ENCODE peak calls at places on chromosomes 11 and 22, in seven cellular contexts. U is NAMALWA, R is RWPE1, A is heart left ventricle, B is GM23338, H is EH, M is pulmonary artery endothelial cell. F is an unnamed sample.

GRCh38 chr11:9691865-9692264 is 28.0 kb downstream of the SWAP70 start:
- DNase-seq in A (no peak), M (no peak), U (peak), R (peak), H (peak), B (no peak), F (no peak)

GRCh38 chr11:47946682-47947575 is 33.4 kb upstream of the PTPRJ start:
- DNase-seq in U (no peak), A (peak), R (peak), H (peak), B (peak), M (peak), F (no peak)

GRCh38 chr22:23828800-23829680 is 9.8 kb downstream of the DERL3 start:
- DNase-seq in R (no peak), B (no peak), M (no peak), A (peak), H (no peak), U (no peak), F (no peak)

GRCh38 chr11:37613031-37613430 is 1015.0 kb upstream of the RAG2 start:
- DNase-seq in M (no peak), H (no peak), R (no peak), A (no peak), B (no peak), U (no peak), F (no peak)

GRCh38 chr22:27537481-27537891 is 264.1 kb downstream of the MN1 start:
- DNase-seq in A (peak), H (no peak), B (no peak), R (no peak), U (no peak), M (no peak), F (no peak)

GRCh38 chr11:43925063-43925931 is 17.1 kb upstream of the C11orf96 start:
- DNase-seq in M (no peak), A (no peak), H (no peak), U (no peak), B (no peak), R (no peak), F (no peak)

GRCh38 chr11:110903378-110903777 is 191.1 kb upstream of the ARHGAP20 start:
- DNase-seq in R (no peak), H (no peak), M (no peak), B (no peak), A (no peak), U (no peak), F (no peak)

GRCh38 chr22:46171940-46172339 is 21.6 kb downstream of the PPARA start:
- DNase-seq in R (peak), H (peak), U (no peak), A (peak), M (no peak), B (no peak), F (no peak)

GRCh38 chr11:32034149-32034548 is 56.7 kb upstream of the RCN1 start:
- DNase-seq in A (no peak), U (no peak), R (no peak), B (no peak), M (no peak), H (peak), F (no peak)

GRCh38 chr11:125494033-125494364 is 2.1 kb downstream of the FEZ1 start:
- DNase-seq in R (no peak), H (no peak), A (no peak), U (no peak), M (no peak), B (no peak), F (no peak)

F was measured in activated T-helper 1 cell treated with Interleukin-2 at 50 U/mL for 16 hours.